ENCODE peak calls at places on chromosomes 4 and X, in seven cellular contexts. M, L, X, O, P, T and I are unnamed samples. For H3K4me1, the result is how much of the 10 kb centered on the place peaks cover.

GRCh38 chr4:43855283-43855682 is 593.3 kb downstream of the KCTD8 start:
- DNase-seq in M (no peak), L (no peak), X (no peak), O (no peak), P (no peak), T (no peak), I (no peak)

GRCh38 chr4:41791557-41791956 is 43.0 kb upstream of the PHOX2B start:
- DNase-seq in M (no peak), L (no peak), X (no peak), O (no peak), P (no peak), T (no peak), I (no peak)

GRCh38 chrX:127037179-127037578 is 217.7 kb downstream of the PRR32 start:
- DNase-seq in M (no peak), L (no peak), X (no peak), O (no peak), P (no peak), T (no peak), I (no peak)

GRCh38 chr4:152935661-152936445 is at the start of gene FHDC1:
- DNase-seq in M (peak), L (no peak), X (peak), O (peak), P (peak), T (no peak), I (no peak)

GRCh38 chr4:88018471-88018870 is 11.0 kb downstream of the PKD2 start:
- DNase-seq in M (peak), L (no peak), X (no peak), O (no peak), P (no peak), T (peak), I (no peak)

GRCh38 chrX:46687619-46688018 is 71.3 kb downstream of the SLC9A7 start:
- DNase-seq in M (no peak), L (no peak), X (no peak), O (no peak), P (no peak), T (no peak), I (no peak)

GRCh38 chr4:165630671-165631070 is 242.4 kb upstream of the TLL1 start:
- DNase-seq in M (no peak), L (no peak), X (no peak), O (no peak), P (no peak), T (no peak), I (no peak)

GRCh38 chr4:158996669-158997074 is 106.2 kb upstream of the RAPGEF2 start:
- DNase-seq in M (no peak), L (no peak), X (no peak), O (no peak), P (no peak), T (no peak), I (no peak)

GRCh38 chr4:102285831-102286230 is 59.5 kb downstream of the SLC39A8 start:
- DNase-seq in M (no peak), L (no peak), X (no peak), O (no peak), P (no peak), T (no peak), I (no peak)

GRCh38 chrX:12139934-12140611 is 1.8 kb downstream of the FRMPD4 start:
- DNase-seq in M (no peak), L (no peak), X (no peak), O (no peak), P (no peak), T (no peak), I (no peak)

GRCh38 chr4:153004106-153004881 is 68.2 kb downstream of the FHDC1 start:
- DNase-seq in M (no peak), L (no peak), X (no peak), O (no peak), P (peak), T (no peak), I (no peak)

GRCh38 chr4:13705521-13706035 is 78.1 kb upstream of the BOD1L1 start:
- DNase-seq in M (no peak), L (no peak), X (no peak), O (peak), P (no peak), T (no peak), I (no peak)

GRCh38 chrX:10190367-10190766 is 33.6 kb downstream of the CLCN4 start:
- DNase-seq in M (no peak), L (no peak), X (no peak), O (no peak), P (no peak), T (peak), I (no peak)

GRCh38 chr4:8442596-8443358 is 2.2 kb downstream of the TRMT44 start:
- DNase-seq in M (no peak), L (no peak), X (no peak), O (no peak), P (no peak), T (no peak), I (no peak)
- H3K4me3 ChIP-seq in M (peak), L (peak), X (peak), O (no peak), P (no peak), T (no peak), I (no peak)

DNA sequence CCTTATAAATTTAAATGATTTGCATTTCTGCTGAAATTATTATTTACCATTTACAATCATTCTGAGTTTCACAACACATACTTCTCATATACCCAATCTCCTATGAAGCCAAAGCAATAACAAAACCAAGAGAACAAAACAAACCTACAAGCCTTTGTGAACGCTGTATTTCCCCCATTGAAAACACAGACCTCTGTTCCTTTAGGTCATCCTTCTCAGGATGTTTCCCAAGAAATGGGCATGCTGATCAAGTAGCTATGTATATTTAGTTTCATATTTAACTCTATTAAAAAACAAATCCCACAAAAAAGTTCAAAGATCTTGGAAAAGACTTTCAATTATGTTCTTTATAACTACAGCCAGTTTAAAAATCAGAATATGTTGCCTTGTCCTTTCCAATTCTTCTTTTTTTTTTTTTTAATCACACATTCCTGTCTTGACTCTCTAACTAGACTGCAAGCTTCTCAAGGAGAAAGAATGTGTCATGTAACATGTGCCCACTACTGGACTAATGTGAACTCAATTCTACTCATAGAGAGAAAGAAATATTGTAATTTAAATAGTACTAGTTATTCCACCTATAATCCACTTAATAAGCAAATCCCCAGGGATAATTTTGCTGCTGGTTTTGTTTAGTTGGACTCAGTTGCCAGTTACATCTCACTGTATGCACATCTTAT is 84.3 kb upstream of the PRSS48 start:
- DNase-seq in M (no peak), L (no peak), X (no peak), O (no peak), P (no peak), T (no peak), I (no peak)
- H3K27ac ChIP-seq in M (no peak), L (no peak), X (no peak), O (no peak), P (no peak), T (peak), I (no peak)

GRCh38 chrX:19787305-19787704 is 100.1 kb downstream of the SH3KBP1 start:
- DNase-seq in M (no peak), L (no peak), X (no peak), O (no peak), P (no peak), T (no peak), I (no peak)
- H3K4me1 ChIP-seq in M (under half), L (under half), X (under half), O (under half), P (under half), T (under half), I (under half)

DNA sequence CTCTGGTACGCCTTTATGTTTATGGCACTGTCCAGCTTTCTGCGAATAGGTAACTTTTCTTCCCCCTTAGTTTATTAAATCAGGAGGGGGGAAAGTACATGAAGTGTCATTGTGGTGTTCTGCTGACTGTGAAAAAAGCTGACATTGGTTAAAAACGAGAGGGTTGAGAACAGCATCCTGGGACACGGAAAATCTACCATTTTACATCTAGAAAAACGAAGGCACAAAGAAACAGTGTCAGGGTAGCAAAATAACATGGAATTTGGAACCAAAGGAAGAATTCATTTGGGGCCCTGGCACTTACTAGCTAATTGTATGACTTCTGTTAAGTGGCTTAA is 1.2 kb upstream of the AMOT start:
- DNase-seq in M (no peak), L (no peak), X (no peak), O (no peak), P (no peak), T (no peak), I (no peak)
- H3K4me3 ChIP-seq in M (peak), L (peak), X (peak), O (peak), P (peak), T (no peak), I (no peak)

DNA sequence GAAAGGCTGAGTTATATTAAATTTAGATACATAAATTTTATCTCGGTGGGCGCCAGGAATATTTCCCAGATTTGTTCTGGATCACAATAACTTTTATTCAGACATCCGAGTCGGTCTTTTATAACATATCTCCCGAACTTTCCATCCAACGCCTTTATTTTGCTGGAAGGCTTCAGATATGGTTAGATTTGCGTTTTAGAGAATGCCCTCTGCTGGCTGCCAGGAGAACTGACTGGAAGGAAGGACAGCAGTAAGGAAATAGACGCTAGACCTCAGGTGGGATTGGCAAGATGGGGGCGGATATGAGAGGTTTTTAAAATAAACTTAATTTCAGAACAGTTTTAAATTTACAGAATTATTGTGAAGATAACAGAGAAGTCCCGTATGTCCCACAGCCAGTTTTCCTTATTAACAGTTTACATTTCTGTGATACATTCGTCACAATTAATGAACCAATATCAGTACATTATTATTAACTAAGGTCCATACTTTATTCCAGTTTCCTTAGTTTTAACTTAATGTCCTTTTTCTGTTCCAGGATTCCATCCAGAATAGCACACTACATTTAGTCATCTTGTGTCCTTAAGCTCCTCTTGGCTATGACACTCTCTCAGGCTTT is 4.6 kb upstream of the KANTR start:
- DNase-seq in M (peak), L (no peak), X (no peak), O (no peak), P (peak), T (peak), I (no peak)
- H3K27ac ChIP-seq in M (peak), L (peak), X (no peak), O (peak), P (peak), T (peak), I (no peak)

GRCh38 chr4:143352720-143353119 is 16.0 kb downstream of the GAB1 start:
- DNase-seq in M (no peak), L (no peak), X (no peak), O (no peak), P (no peak), T (no peak), I (no peak)
- H3K4me1 ChIP-seq in M (half or more), L (under half), X (under half), O (under half), P (under half), T (half or more), I (under half)